ENCODE peak calls at places on chromosomes 3 and 15, in seven cellular contexts. Y, N, E, F, J, Z and P are unnamed samples.

GRCh38 chr3:53243165-53243564 is 12.7 kb downstream of the TKT start:
- DNase-seq in Y (no peak), N (no peak), E (no peak), F (no peak), J (no peak), Z (peak), P (peak)

GRCh38 chr3:115667175-115668065 is 44.1 kb downstream of the GAP43 start:
- DNase-seq in Y (no peak), N (no peak), E (no peak), F (no peak), J (no peak), Z (no peak), P (peak)

GRCh38 chr3:127074900-127075360 is 92.0 kb downstream of the PLXNA1 start:
- DNase-seq in Y (peak), N (peak), E (no peak), F (peak), J (peak), Z (no peak), P (peak)

GRCh38 chr3:48503406-48504050 is 446 bp downstream of the SHISA5 start:
- DNase-seq in Y (peak), N (no peak), E (no peak), F (no peak), J (no peak), Z (peak), P (peak)

GRCh38 chr3:64111872-64112271 is 88.6 kb upstream of the PSMD6 start:
- DNase-seq in Y (no peak), N (no peak), E (no peak), F (peak), J (no peak), Z (no peak), P (no peak)

GRCh38 chr3:129051776-129052400 is 8.7 kb upstream of the GP9 start:
- DNase-seq in Y (no peak), N (no peak), E (no peak), F (no peak), J (no peak), Z (no peak), P (no peak)

GRCh38 chr15:62920569-62921502 is 121.7 kb upstream of the TPM1 start:
- DNase-seq in Y (no peak), N (no peak), E (no peak), F (no peak), J (no peak), Z (no peak), P (peak)

GRCh38 chr3:55006277-55006676 is 78.4 kb upstream of the LRTM1 start:
- DNase-seq in Y (no peak), N (peak), E (no peak), F (no peak), J (no peak), Z (no peak), P (no peak)

GRCh38 chr3:27594096-27594690 is 110.0 kb upstream of the SLC4A7 start:
- DNase-seq in Y (no peak), N (no peak), E (no peak), F (no peak), J (no peak), Z (no peak), P (peak)

GRCh38 chr15:88454867-88455810 is 12.0 kb downstream of the MRPL46 start:
- DNase-seq in Y (peak), N (peak), E (no peak), F (peak), J (peak), Z (peak), P (peak)

GRCh38 chr15:100335335-100335999 is 6.3 kb downstream of the ADAMTS17 start:
- DNase-seq in Y (no peak), N (no peak), E (no peak), F (no peak), J (no peak), Z (no peak), P (no peak)

GRCh38 chr3:172101107-172101506 is 61.7 kb downstream of the FNDC3B start:
- DNase-seq in Y (peak), N (no peak), E (no peak), F (no peak), J (peak), Z (no peak), P (no peak)

GRCh38 chr3:116164039-116164438 is 281.2 kb downstream of the LSAMP start:
- DNase-seq in Y (no peak), N (no peak), E (no peak), F (no peak), J (no peak), Z (no peak), P (no peak)

GRCh38 chr3:9180764-9181117 is 68.7 kb downstream of the SRGAP3 start:
- DNase-seq in Y (peak), N (no peak), E (no peak), F (peak), J (no peak), Z (no peak), P (no peak)

GRCh38 chr3:10742031-10742671 is 73.9 kb upstream of the SLC6A11 start:
- DNase-seq in Y (no peak), N (no peak), E (no peak), F (no peak), J (no peak), Z (no peak), P (no peak)

GRCh38 chr3:54714035-54714434 is 213.8 kb downstream of the LRTM1 start:
- DNase-seq in Y (no peak), N (no peak), E (no peak), F (no peak), J (no peak), Z (no peak), P (no peak)

GRCh38 chr15:77474310-77474986 is 53.8 kb downstream of the HMG20A start:
- DNase-seq in Y (no peak), N (no peak), E (no peak), F (no peak), J (no peak), Z (no peak), P (no peak)

GRCh38 chr15:75335313-75335704 is 554 bp upstream of the COMMD4 start:
- DNase-seq in Y (no peak), N (no peak), E (no peak), F (no peak), J (no peak), Z (no peak), P (no peak)

GRCh38 chr3:146246493-146246892 is 4.4 kb downstream of the PLSCR4 start:
- DNase-seq in Y (no peak), N (no peak), E (no peak), F (no peak), J (no peak), Z (no peak), P (no peak)

GRCh38 chr3:140292154-140292553 is 357.2 kb downstream of the CLSTN2 start:
- DNase-seq in Y (no peak), N (no peak), E (no peak), F (no peak), J (no peak), Z (no peak), P (peak)

DNA sequence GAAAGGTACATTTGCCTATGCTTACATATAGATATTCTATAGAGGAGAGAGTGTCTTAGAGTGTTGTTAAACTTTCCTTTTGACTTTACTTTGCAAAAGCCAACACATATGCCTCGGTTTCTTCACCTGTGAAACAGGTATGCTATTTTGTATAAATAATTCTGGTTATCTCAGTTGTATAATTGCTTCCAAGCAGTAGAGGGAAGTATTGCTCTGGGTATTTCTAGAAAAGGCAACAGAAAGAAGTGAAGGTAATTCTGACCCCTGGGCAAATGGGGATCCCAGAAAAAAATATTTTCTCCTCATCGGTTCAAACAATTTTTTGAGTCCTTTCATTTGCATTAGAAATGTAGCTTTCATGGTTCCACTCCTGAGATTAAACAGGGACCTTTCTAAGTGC is 216.5 kb upstream of the SEMA6D start:
- DNase-seq in Y (no peak), N (no peak), E (no peak), F (no peak), J (no peak), Z (no peak), P (no peak)
- TF ChIP-seq CTCF in Y (no peak), N (no peak), E (no peak), F (no peak), J (no peak), Z (no peak), P (no peak)

GRCh38 chr3:108493862-108494261 is 16.5 kb downstream of the MYH15 start:
- DNase-seq in Y (no peak), N (peak), E (no peak), F (peak), J (no peak), Z (no peak), P (no peak)
- TF ChIP-seq CTCF in Y (no peak), N (peak), E (no peak), F (peak), J (peak), Z (no peak), P (peak)

GRCh38 chr15:69729167-69729748 is 276.6 kb downstream of the RPLP1 start:
- DNase-seq in Y (peak), N (peak), E (peak), F (peak), J (no peak), Z (peak), P (no peak)
- TF ChIP-seq CTCF in Y (peak), N (peak), E (peak), F (peak), J (peak), Z (peak), P (peak)

DNA sequence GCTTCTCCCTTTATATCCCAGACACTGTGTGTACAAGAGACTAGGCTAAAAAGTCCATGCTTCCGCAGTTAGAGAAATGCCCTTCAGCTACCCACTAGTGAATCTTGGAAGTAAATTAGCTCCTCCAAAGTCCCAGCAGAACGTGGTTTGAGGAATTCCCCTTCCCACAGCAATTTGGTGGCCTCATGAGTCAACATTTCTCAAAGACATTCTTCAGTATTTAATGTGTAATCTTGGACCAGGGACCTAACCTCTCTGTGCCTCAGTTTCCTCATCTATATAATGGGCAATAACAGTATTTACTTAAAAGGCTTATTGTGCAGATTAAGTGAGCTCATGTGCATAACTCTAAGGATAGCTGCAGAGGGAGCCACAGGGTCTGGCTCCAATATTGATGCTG is 92.2 kb downstream of the OXNAD1 start:
- DNase-seq in Y (no peak), N (no peak), E (no peak), F (no peak), J (no peak), Z (no peak), P (peak)
- TF ChIP-seq CTCF in Y (no peak), N (no peak), E (no peak), F (no peak), J (no peak), Z (no peak), P (peak)

GRCh38 chr15:58582150-58582549 is 150.4 kb downstream of the LIPC start:
- DNase-seq in Y (no peak), N (no peak), E (no peak), F (no peak), J (no peak), Z (no peak), P (no peak)
- TF ChIP-seq CTCF in Y (no peak), N (no peak), E (no peak), F (no peak), J (no peak), Z (no peak), P (no peak)

DNA sequence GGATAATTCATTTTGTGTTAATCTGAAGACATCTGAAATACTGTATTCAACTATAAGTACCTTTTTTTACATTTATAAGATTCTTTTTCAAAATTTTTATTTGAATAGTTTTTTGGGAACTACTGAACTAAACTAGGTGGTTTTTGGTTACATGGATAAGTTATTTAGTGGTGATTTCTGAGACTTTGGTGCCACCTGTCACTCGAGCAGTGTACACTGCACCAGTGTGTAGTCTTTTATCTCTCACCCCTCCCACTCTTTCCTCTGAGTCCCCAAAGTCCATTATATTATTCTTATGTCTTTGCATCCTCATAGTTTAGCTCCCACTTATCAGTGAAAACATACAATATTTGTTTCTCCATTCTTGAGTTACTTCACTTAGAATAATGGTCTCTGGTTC is 57.6 kb downstream of the CD86 start:
- DNase-seq in Y (no peak), N (no peak), E (no peak), F (peak), J (no peak), Z (no peak), P (no peak)
- TF ChIP-seq CTCF in Y (no peak), N (no peak), E (no peak), F (no peak), J (no peak), Z (no peak), P (no peak)

DNA sequence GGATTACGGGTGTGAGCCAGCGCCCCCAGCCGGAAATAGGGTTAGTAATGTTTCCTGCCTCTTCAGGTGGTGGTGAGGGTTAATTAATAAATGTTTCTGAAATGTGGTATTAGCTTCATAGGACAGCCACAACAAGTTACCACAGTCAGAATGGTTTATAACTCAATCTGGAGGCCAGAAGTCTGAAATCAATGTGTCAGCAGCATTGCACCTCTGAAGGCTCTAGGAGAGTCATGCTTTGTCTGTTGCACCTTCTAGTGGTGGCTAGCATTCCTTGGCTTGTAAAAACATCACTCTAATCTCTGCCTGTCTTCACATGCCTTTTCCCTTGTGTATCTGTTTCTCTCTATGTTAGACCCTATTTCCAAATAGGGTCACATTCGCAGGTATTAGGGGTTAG is 7.8 kb upstream of the RPSA start:
- DNase-seq in Y (no peak), N (no peak), E (no peak), F (peak), J (no peak), Z (no peak), P (no peak)
- TF ChIP-seq CTCF in Y (no peak), N (peak), E (no peak), F (no peak), J (peak), Z (no peak), P (no peak)

GRCh38 chr3:173870976-173871375 is 473.4 kb downstream of the NLGN1 start:
- DNase-seq in Y (no peak), N (no peak), E (no peak), F (no peak), J (no peak), Z (no peak), P (no peak)

GRCh38 chr3:173875790-173876189 is 478.2 kb downstream of the NLGN1 start:
- DNase-seq in Y (no peak), N (no peak), E (no peak), F (no peak), J (no peak), Z (no peak), P (no peak)

DNA sequence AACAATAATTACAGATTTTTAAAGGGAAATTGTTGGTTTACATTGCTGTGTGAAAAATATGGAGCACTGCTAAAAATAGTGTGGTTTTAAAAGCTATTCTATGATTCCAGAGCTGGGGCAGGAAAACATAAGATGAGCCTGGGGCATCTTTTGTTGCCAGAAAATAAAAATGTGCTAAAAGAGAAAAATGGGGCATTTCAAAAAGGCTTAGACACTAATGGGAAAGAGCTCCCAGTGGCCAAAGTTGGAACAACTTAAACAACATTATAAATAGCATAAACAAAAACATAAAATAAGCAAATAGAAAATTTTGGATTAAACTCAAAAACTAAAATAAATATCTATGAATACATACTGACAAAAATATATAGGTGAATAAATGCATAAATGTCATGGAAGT is 478.9 kb downstream of the NLGN1 start:
- DNase-seq in Y (no peak), N (no peak), E (no peak), F (no peak), J (no peak), Z (no peak), P (no peak)
- TF ChIP-seq CTCF in Y (no peak), N (no peak), E (no peak), F (peak), J (peak), Z (peak), P (peak)

DNA sequence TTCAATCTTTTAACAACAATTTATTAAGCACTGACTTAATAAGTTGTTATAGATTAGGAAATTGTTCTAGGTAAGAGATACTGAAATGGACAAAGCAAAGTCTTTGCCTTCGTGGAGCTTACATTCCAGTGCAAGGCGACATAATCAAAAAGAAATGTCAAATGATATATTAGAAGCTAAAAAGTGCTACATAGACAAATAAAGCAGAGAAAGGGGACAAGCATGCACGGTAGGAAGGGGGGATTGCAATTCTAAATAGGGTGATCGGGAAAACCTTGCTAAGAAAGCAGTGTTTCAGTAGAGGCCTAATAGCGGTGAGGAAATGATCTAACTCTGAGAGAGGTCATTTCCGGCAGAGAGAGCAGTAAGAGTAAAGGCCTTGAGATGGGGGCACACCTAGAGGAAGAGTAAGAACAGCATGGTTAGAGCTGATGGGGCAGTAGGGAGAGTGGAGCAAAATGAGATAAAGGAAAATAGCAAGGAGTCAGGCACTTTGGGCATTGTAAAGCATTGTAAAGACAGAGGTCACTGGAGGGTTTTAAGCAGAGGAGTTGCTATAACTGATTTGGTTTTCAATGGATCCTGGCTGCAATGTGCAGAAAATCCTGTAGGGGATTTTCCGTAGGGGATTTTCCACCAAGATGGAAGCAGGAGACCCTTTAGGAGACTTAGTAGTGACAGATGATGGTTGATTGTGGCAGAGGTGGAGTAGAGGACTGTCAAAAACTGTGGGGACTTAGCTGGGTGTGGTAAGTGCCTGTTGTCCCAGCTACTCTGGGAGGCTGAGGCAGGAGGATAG is 71.7 kb upstream of the CFAP20DC start:
- DNase-seq in Y (no peak), N (no peak), E (no peak), F (no peak), J (no peak), Z (no peak), P (no peak)
- TF ChIP-seq CTCF in Y (no peak), N (no peak), E (no peak), F (no peak), J (no peak), Z (no peak), P (no peak)